ENCODE peak calls at places on chromosome 18, in nine cellular contexts. C is astrocyte; Z is activated CD8-positive, alpha-beta memory T cell treated with anti-CD3 and anti-CD28 coated beads for 48 hours; M is T-cell; O is T-helper 22 cell; A is posterior vena cava; P is SW480; D is AG20443; F is GM13976. E is an unnamed sample.

GRCh38 chr18:74175658-74176057 is 27.3 kb downstream of the TIMM21 start:
- DNase-seq in M (no peak), F (no peak), D (no peak), O (no peak), A (no peak), C (no peak), Z (no peak), P (no peak), E (no peak)

GRCh38 chr18:36386150-36386920 is 88.8 kb downstream of the FHOD3 start:
- DNase-seq in O (no peak), C (no peak), F (no peak), P (no peak), A (no peak), Z (no peak), D (no peak), M (no peak), E (no peak)

GRCh38 chr18:8634508-8634907 is 25.3 kb downstream of the RAB12 start:
- DNase-seq in M (no peak), F (no peak), Z (no peak), C (no peak), O (no peak), A (no peak), D (no peak), P (no peak), E (no peak)

GRCh38 chr18:48206887-48207286 is 202.3 kb downstream of the ZBTB7C start:
- DNase-seq in Z (no peak), F (no peak), C (no peak), A (no peak), D (no peak), M (no peak), O (no peak), P (no peak), E (no peak)

GRCh38 chr18:59643740-59644139 is 53.5 kb downstream of the CCBE1 start:
- DNase-seq in P (no peak), Z (no peak), M (no peak), O (no peak), C (no peak), D (no peak), F (no peak), A (no peak), E (no peak)

GRCh38 chr18:50395093-50395492 is 20.2 kb downstream of the SKA1 start:
- DNase-seq in F (no peak), Z (no peak), P (no peak), D (no peak), C (no peak), A (no peak), O (no peak), M (no peak), E (no peak)

GRCh38 chr18:41075212-41075611 is 879.8 kb upstream of the PIK3C3 start:
- DNase-seq in D (no peak), M (no peak), A (no peak), Z (no peak), O (no peak), C (peak; percentile 97), F (no peak), P (no peak), E (no peak)

GRCh38 chr18:36187138-36187825 is at the start of gene MOCOS:
- DNase-seq in A (peak; percentile 89), C (no peak), Z (no peak), O (peak; percentile 7), P (peak; percentile 52), F (peak; percentile 85), D (peak; percentile 96), M (peak; percentile 13), E (no peak)

GRCh38 chr18:6370886-6371635 is 43.6 kb downstream of the L3MBTL4 start:
- DNase-seq in O (no peak), D (no peak), C (no peak), F (no peak), Z (no peak), M (no peak), A (no peak), P (peak; percentile 43), E (no peak)

GRCh38 chr18:46293699-46294300 is 189.6 kb downstream of the HAUS1 start:
- DNase-seq in Z (no peak), A (no peak), C (no peak), F (no peak), P (peak; percentile 15), O (no peak), D (no peak), M (no peak), E (no peak)

GRCh38 chr18:57744211-57744694 is 58.9 kb downstream of the ATP8B1 start:
- DNase-seq in D (no peak), C (peak; percentile 52), F (no peak), O (no peak), Z (no peak), P (no peak), M (no peak), A (no peak), E (no peak)

GRCh38 chr18:79515944-79516351 is 120.2 kb downstream of the NFATC1 start:
- DNase-seq in C (no peak), D (no peak), O (no peak), F (no peak), M (no peak), A (peak; percentile 73), Z (no peak), P (no peak), E (no peak)

GRCh38 chr18:76490701-76491171 is 4.3 kb downstream of the ZNF516 start:
- DNase-seq in C (peak; percentile 10), D (peak; percentile 46), O (peak; percentile 28), A (peak; percentile 80), M (peak; percentile 61), P (peak; percentile 35), Z (no peak), F (peak; percentile 63), E (no peak)

GRCh38 chr18:77209587-77209986 is 40.1 kb upstream of the GALR1 start:
- DNase-seq in F (no peak), M (no peak), D (peak; percentile 32), O (no peak), C (peak; percentile 29), P (no peak), Z (no peak), A (no peak), E (no peak)

GRCh38 chr18:9884090-9884489 is 1.7 kb upstream of the TXNDC2 start:
- DNase-seq in Z (no peak), C (no peak), P (no peak), M (no peak), O (no peak), A (no peak), D (no peak), F (no peak), E (no peak)

GRCh38 chr18:11839556-11839955 is 11.7 kb upstream of the CHMP1B start:
- DNase-seq in P (no peak), A (no peak), M (no peak), Z (no peak), C (no peak), D (no peak), F (no peak), O (no peak), E (no peak)

GRCh38 chr18:5630057-5630765 is 86.4 kb upstream of the EPB41L3 start:
- DNase-seq in F (peak; percentile 68), Z (peak; percentile 4), A (peak; percentile 91), C (no peak), O (no peak), M (no peak), D (peak; percentile 93), P (no peak), E (peak; percentile 60)

GRCh38 chr18:55275042-55275897 is 312.7 kb downstream of the TCF4 start:
- DNase-seq in P (peak; percentile 8), O (no peak), C (peak; percentile 86), Z (no peak), F (no peak), M (no peak), D (peak; percentile 84), A (no peak), E (peak; percentile 17)

GRCh38 chr18:56869189-56869777 is 218.1 kb downstream of the WDR7 start:
- DNase-seq in D (peak; percentile 41), M (no peak), Z (no peak), P (peak; percentile 56), F (peak; percentile 11), A (no peak), C (peak; percentile 35), O (no peak), E (no peak)

GRCh38 chr18:59279193-59279592 is 5.9 kb upstream of the RAX start:
- DNase-seq in O (no peak), Z (no peak), A (no peak), P (no peak), F (no peak), D (no peak), C (no peak), M (no peak), E (no peak)

GRCh38 chr18:3916082-3916481 is 466.1 kb downstream of the TGIF1 start:
- DNase-seq in F (no peak), A (no peak), O (no peak), Z (no peak), C (no peak), M (no peak), D (no peak), P (no peak), E (peak; percentile 61)

GRCh38 chr18:57802166-57802868 is 798 bp downstream of the ATP8B1 start:
- DNase-seq in C (no peak), Z (no peak), P (no peak), O (no peak), F (peak; percentile 40), A (no peak), M (no peak), D (no peak), E (no peak)

GRCh38 chr18:56661414-56662101 is 10.4 kb downstream of the WDR7 start:
- DNase-seq in Z (no peak), D (no peak), C (no peak), F (no peak), A (no peak), O (no peak), P (no peak), M (no peak), E (no peak)

GRCh38 chr18:40019797-40020392 is 1935.1 kb upstream of the PIK3C3 start:
- DNase-seq in D (no peak), P (no peak), C (no peak), O (no peak), M (no peak), A (no peak), Z (no peak), F (no peak), E (no peak)

GRCh38 chr18:51537487-51537886 is 340.0 kb upstream of the MEX3C start:
- DNase-seq in F (no peak), Z (no peak), M (no peak), A (no peak), D (no peak), O (no peak), P (peak; percentile 19), C (no peak), E (no peak)

GRCh38 chr18:80159713-80160636 is 50.9 kb downstream of the ADNP2 start:
- DNase-seq in A (peak; percentile 79), O (no peak), C (no peak), P (no peak), Z (peak; percentile 20), D (peak; percentile 59), M (no peak), F (peak; percentile 81), E (no peak)

GRCh38 chr18:22813648-22814328 is 119.3 kb upstream of the RBBP8 start:
- DNase-seq in P (peak; percentile 43), C (peak; percentile 33), D (peak; percentile 65), F (peak; percentile 36), O (no peak), A (no peak), M (no peak), Z (no peak), E (no peak)

GRCh38 chr18:26022585-26022984 is 67.8 kb downstream of the SS18 start:
- DNase-seq in C (no peak), M (no peak), A (no peak), F (no peak), D (no peak), P (no peak), Z (no peak), O (no peak), E (no peak)

GRCh38 chr18:34709631-34710429 is at the start of gene DTNA:
- DNase-seq in Z (no peak), O (no peak), M (no peak), A (no peak), D (peak; percentile 69), F (no peak), C (peak; percentile 95), P (peak; percentile 1), E (no peak)

GRCh38 chr18:48639772-48640432 is 101.1 kb downstream of the CTIF start:
- DNase-seq in O (no peak), M (no peak), P (no peak), A (no peak), Z (no peak), F (peak; percentile 56), C (no peak), D (no peak), E (no peak)

GRCh38 chr18:75162467-75162866 is 46.5 kb downstream of the PTGR3 start:
- DNase-seq in C (peak; percentile 62), A (peak; percentile 43), P (no peak), M (no peak), Z (no peak), F (no peak), D (no peak), O (no peak), E (no peak)

E was measured in cerebellar nuclear complex.